ENCODE peak calls at places on chromosome 13, in four cellular contexts. P is fibroblast of lung, G is A549, A is BJ. B is an unnamed sample.

GRCh38 chr13:95275322-95276118 is 25.7 kb downstream of the ABCC4 start:
- DNase-seq in A (no peak), G (no peak), P (peak), B (peak)

GRCh38 chr13:80337706-80338105 is 3.2 kb downstream of the SPRY2 start:
- DNase-seq in A (no peak), G (no peak), P (peak), B (peak)

GRCh38 chr13:99289265-99289664 is 17.9 kb downstream of the GPR183 start:
- DNase-seq in P (no peak), G (no peak), A (no peak), B (no peak)

GRCh38 chr13:111911754-111912452 is 155.0 kb upstream of the SOX1 start:
- DNase-seq in A (no peak), P (no peak), G (no peak), B (no peak)

GRCh38 chr13:20497376-20497775 is 28.3 kb downstream of the CRYL1 start:
- DNase-seq in P (no peak), G (no peak), A (no peak), B (no peak)

GRCh38 chr13:49935171-49936084 is 712 bp downstream of the SPRYD7 start:
- DNase-seq in P (peak), G (peak), A (no peak), B (peak)

GRCh38 chr13:35891973-35892441 is 239.2 kb downstream of the DCLK1 start:
- DNase-seq in P (no peak), G (no peak), A (no peak), B (peak)

GRCh38 chr13:20118268-20119140 is 42.3 kb downstream of the GJA3 start:
- DNase-seq in P (peak), A (no peak), G (peak), B (peak)

GRCh38 chr13:24264976-24265375 is 44.4 kb upstream of the C1QTNF9 start:
- DNase-seq in A (no peak), P (no peak), G (no peak), B (no peak)

GRCh38 chr13:30125422-30126073 is 181.8 kb downstream of the KATNAL1 start:
- DNase-seq in P (peak), G (peak), A (peak), B (peak)

GRCh38 chr13:35963982-35964665 is 167.1 kb downstream of the DCLK1 start:
- DNase-seq in G (no peak), P (peak), A (no peak), B (no peak)

GRCh38 chr13:39692650-39693438 is 37.4 kb downstream of the COG6 start:
- DNase-seq in G (no peak), A (peak), P (peak), B (no peak)

GRCh38 chr13:95652821-95653220 is 8.3 kb upstream of the DZIP1 start:
- DNase-seq in P (no peak), G (no peak), A (no peak), B (no peak)

GRCh38 chr13:77584111-77584510 is 48.6 kb downstream of the SCEL start:
- DNase-seq in A (no peak), G (no peak), P (no peak), B (no peak)

GRCh38 chr13:48176781-48177180 is 56.2 kb upstream of the ITM2B start:
- DNase-seq in P (no peak), A (no peak), G (no peak), B (no peak)

GRCh38 chr13:78593652-78594494 is 9.5 kb downstream of the POU4F1 start:
- DNase-seq in P (no peak), A (no peak), G (no peak), B (no peak)

GRCh38 chr13:59276436-59276835 is 887.3 kb downstream of the DIAPH3 start:
- DNase-seq in G (no peak), A (no peak), P (no peak), B (no peak)

GRCh38 chr13:108268713-108269112 is 805 bp upstream of the TNFSF13B start:
- DNase-seq in P (no peak), A (no peak), G (no peak), B (no peak)

GRCh38 chr13:64274481-64275217 is 2859.0 kb upstream of the PCDH20 start:
- DNase-seq in P (no peak), A (no peak), G (no peak), B (peak)

GRCh38 chr13:26041476-26041875 is 10.3 kb downstream of the SHISA2 start:
- DNase-seq in A (no peak), P (no peak), G (no peak), B (no peak)

GRCh38 chr13:81395368-81395767 is 1054.4 kb upstream of the SPRY2 start:
- DNase-seq in P (no peak), A (no peak), G (no peak), B (no peak)

GRCh38 chr13:32126298-32126697 is 94.7 kb downstream of the FRY start:
- DNase-seq in A (no peak), P (no peak), G (no peak), B (no peak)

GRCh38 chr13:103188688-103189326 is 122.6 kb upstream of the SLC10A2 start:
- DNase-seq in A (no peak), G (peak), P (peak), B (peak)

GRCh38 chr13:33690321-33690720 is 127.6 kb upstream of the RFC3 start:
- DNase-seq in A (no peak), P (no peak), G (no peak), B (no peak)

GRCh38 chr13:34405410-34405809 is 536.7 kb upstream of the NBEA start:
- DNase-seq in P (no peak), A (no peak), G (no peak), B (no peak)

GRCh38 chr13:112452380-112453206 is 76.4 kb downstream of the SPACA7 start:
- DNase-seq in G (no peak), P (no peak), A (no peak), B (no peak)

GRCh38 chr13:27186295-27186694 is 14.7 kb upstream of the USP12 start:
- DNase-seq in P (no peak), A (no peak), G (no peak), B (no peak)

GRCh38 chr13:35225582-35225981 is 250.9 kb downstream of the MAB21L1 start:
- DNase-seq in A (no peak), P (no peak), G (no peak), B (no peak)

GRCh38 chr13:63044617-63045016 is 1629.0 kb upstream of the PCDH20 start:
- DNase-seq in A (no peak), P (no peak), G (no peak), B (no peak)

GRCh38 chr13:20397896-20398295 is 127.8 kb downstream of the CRYL1 start:
- DNase-seq in G (no peak), P (no peak), A (no peak), B (no peak)

GRCh38 chr13:40329682-40330485 is 336.6 kb downstream of the FOXO1 start:
- DNase-seq in P (peak), G (no peak), A (no peak), B (peak)

GRCh38 chr13:26280295-26280694 is 26.4 kb downstream of the CDK8 start:
- DNase-seq in G (no peak), A (peak), P (peak), B (peak)

GRCh38 chr13:20506676-20507075 is 19.0 kb downstream of the CRYL1 start:
- DNase-seq in G (no peak), P (no peak), A (no peak), B (no peak)

GRCh38 chr13:113928701-113929627 is 44.9 kb downstream of the C13orf46 start:
- DNase-seq in P (peak), G (no peak), A (peak), B (peak)

DNA sequence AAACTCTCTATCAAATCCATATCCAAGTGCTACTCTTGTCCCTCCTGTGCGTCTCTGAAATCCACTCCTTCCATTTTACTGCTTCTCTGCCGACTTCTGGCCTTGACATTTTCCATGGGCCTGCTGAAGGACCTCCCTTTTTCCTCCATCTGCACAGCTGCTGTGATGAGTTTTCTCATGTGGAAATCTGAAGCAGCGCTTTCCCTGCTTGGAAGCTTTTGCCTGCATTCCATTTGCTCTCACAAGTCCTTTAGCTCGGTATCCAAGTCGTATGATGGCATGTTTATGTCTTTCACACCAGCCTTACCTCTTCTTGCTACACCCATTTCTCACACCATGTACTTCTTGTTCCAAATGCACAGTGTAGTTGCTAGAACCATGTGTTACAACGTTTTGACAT is 328.2 kb downstream of the GPC5 start:
- DNase-seq in P (no peak), G (no peak), A (no peak), B (no peak)
- H3K4me3 ChIP-seq in P (no peak), G (no peak), A (no peak), B (no peak)

GRCh38 chr13:37870895-37871550 is 1.5 kb upstream of the TRPC4 start:
- DNase-seq in P (peak), G (no peak), A (peak), B (peak)

GRCh38 chr13:37869506-37869755 is 141 bp downstream of the TRPC4 start:
- DNase-seq in G (no peak), P (no peak), A (no peak), B (peak)

GRCh38 chr13:37869756-37870488 is at the start of gene TRPC4:
- DNase-seq in G (peak), P (peak), A (no peak), B (peak)

GRCh38 chr13:37868691-37869505 is 674 bp downstream of the TRPC4 start:
- DNase-seq in G (no peak), P (peak), A (no peak), B (peak)

GRCh38 chr13:37870489-37870845 is 895 bp upstream of the TRPC4 start:
- DNase-seq in G (no peak), A (no peak), P (no peak), B (no peak)
- TF ChIP-seq CTCF in G (no peak), A (no peak), P (no peak), B (no peak)

GRCh38 chr13:90787007-90787406 is 560.5 kb upstream of the MIR17HG start:
- DNase-seq in G (no peak), P (no peak), A (no peak), B (peak)

GRCh38 chr13:90783273-90783672 is 564.2 kb upstream of the MIR17HG start:
- DNase-seq in G (no peak), A (no peak), P (no peak), B (no peak)
- H3K4me3 ChIP-seq in G (no peak), A (no peak), P (no peak), B (no peak)

DNA sequence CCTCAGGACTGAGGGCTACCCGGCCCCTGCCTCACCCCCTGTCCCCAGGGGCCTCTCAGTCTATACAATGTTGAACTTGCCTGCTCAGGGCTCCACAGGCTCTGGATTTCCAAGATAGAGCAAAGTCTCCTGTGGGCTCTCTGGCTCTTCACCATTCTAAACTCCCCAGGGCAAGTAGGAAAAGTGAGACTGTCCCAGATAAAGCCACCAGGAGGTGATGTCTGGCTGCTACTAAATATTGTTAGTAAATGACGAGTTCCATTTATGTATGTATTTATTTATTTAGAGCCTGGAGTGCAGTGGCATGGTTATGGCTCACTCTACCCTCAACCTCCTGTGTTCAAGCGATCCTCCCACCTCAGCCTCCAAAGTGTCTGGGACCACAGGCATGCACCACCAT is 73.6 kb upstream of the SIAH3 start:
- DNase-seq in A (no peak), G (no peak), P (peak), B (peak)
- TF ChIP-seq CTCF in A (no peak), G (no peak), P (peak), B (peak)

DNA sequence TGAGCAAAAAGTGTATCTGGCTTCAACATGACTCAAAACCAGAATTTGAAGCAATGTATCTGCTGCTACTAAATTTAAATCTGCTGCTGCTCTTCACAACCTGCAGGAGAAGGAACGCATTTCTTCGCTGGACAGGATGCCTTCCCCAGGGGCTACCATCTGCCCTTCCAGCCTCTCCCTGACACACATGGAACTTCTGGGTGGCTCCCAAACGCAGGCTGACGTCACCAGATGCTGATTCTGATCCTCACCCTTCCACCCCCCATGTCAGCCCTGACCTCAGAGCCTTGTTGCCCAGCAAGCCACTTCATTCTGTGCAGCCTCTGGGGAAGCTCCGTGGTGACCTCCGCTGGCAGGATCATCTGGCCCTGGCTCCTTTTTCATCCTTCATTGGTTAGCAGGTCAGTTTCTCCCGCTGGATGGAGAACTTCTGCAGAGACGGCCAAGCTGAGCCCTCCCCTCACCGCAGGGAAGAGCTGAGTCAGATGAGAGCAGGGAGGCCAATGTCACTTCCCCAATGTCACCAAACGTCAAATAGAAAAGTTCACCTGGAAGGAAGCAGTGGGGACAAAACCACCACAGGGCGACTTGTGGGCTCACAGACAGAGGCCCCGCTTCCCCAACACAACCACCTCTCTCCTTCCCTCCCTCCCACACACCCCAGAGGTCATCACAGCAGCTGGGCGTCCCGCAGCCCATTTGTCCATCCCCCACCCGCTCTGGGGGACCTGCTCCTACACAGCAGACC is 14.0 kb upstream of the RAB20 start:
- DNase-seq in A (no peak), P (peak), G (no peak), B (peak)
- H3K4me3 ChIP-seq in A (no peak), P (no peak), G (no peak), B (no peak)